ENCODE peak calls at places on chromosomes 2 and 18, in eight cellular contexts. Z is tibial artery, G is psoas muscle, B is keratinocyte, A is breast epithelium, V is OCI-LY7, Q is SK-N-SH, J is osteoblast. R is an unnamed sample.
A peak's percentile ranks its signal among the peaks of the same experiment; 100 is the strongest.

GRCh38 chr2:12318427-12319057 is 398.2 kb upstream of the TRIB2 start:
- DNase-seq in B (peak; percentile 50), V (no peak), J (no peak), G (no peak), A (no peak), Z (no peak), Q (no peak), R (no peak)

GRCh38 chr2:219497495-219498279 is 1.0 kb upstream of the GMPPA start:
- DNase-seq in B (no peak), V (no peak), Q (peak; percentile 94), G (peak; percentile 94), J (peak; percentile 100), A (peak; percentile 80), Z (peak; percentile 98), R (peak; percentile 83)

GRCh38 chr18:13577091-13577697 is 149.2 kb downstream of the FAM210A start:
- DNase-seq in Q (no peak), V (no peak), B (no peak), Z (no peak), A (no peak), J (peak; percentile 90), G (no peak), R (no peak)

GRCh38 chr2:163733301-163733938 is 2.4 kb downstream of the FIGN start:
- DNase-seq in G (no peak), J (peak; percentile 26), Q (peak; percentile 21), Z (peak; percentile 58), V (no peak), A (no peak), B (no peak), R (no peak)

GRCh38 chr2:129717560-129718128 is 261.8 kb upstream of the RAB6C start:
- DNase-seq in V (no peak), G (no peak), J (no peak), A (no peak), B (no peak), Q (no peak), Z (no peak), R (no peak)

GRCh38 chr2:121650554-121650930 is 1.3 kb upstream of the CLASP1 start:
- DNase-seq in V (peak; percentile 63), J (no peak), A (no peak), G (no peak), Z (no peak), Q (peak; percentile 20), B (no peak), R (no peak)

GRCh38 chr2:168730391-168730790 is 72.0 kb upstream of the NOSTRIN start:
- DNase-seq in J (no peak), Z (no peak), G (no peak), A (no peak), V (no peak), B (no peak), Q (no peak), R (no peak)

GRCh38 chr2:238143239-238143951 is 4.9 kb downstream of the KLHL30 start:
- DNase-seq in B (peak; percentile 26), G (peak; percentile 97), V (no peak), A (no peak), Q (no peak), J (peak; percentile 97), Z (peak; percentile 89), R (no peak)

GRCh38 chr2:30238143-30238800 is 6.9 kb downstream of the LBH start:
- DNase-seq in V (no peak), Q (no peak), B (no peak), A (no peak), Z (no peak), G (no peak), J (no peak), R (no peak)

GRCh38 chr2:44450082-44450481 is 88.3 kb downstream of the CAMKMT start:
- DNase-seq in Q (no peak), B (no peak), G (no peak), J (no peak), V (no peak), A (no peak), Z (no peak), R (no peak)

GRCh38 chr2:24409700-24410556 is 49.6 kb upstream of the ITSN2 start:
- DNase-seq in J (peak; percentile 92), Z (no peak), A (no peak), V (peak; percentile 76), Q (peak; percentile 83), G (no peak), B (no peak), R (no peak)

GRCh38 chr18:37574113-37574512 is 8.5 kb upstream of the CELF4 start:
- DNase-seq in B (no peak), G (no peak), A (no peak), Z (no peak), J (no peak), V (no peak), Q (no peak), R (no peak)

GRCh38 chr2:15602393-15602792 is 10.7 kb downstream of the DDX1 start:
- DNase-seq in Z (no peak), B (no peak), G (no peak), J (no peak), V (no peak), A (no peak), Q (no peak), R (no peak)

GRCh38 chr2:231228974-231229373 is 30.5 kb downstream of the ARMC9 start:
- DNase-seq in B (no peak), A (no peak), J (no peak), Q (peak; percentile 48), G (no peak), V (peak; percentile 10), Z (no peak), R (no peak)

GRCh38 chr18:60358516-60358915 is 14.1 kb downstream of the MC4R start:
- DNase-seq in V (no peak), Q (no peak), B (no peak), Z (no peak), A (no peak), G (no peak), J (no peak), R (no peak)

GRCh38 chr2:157751462-157752058 is 122.9 kb upstream of the ACVR1C start:
- DNase-seq in J (no peak), V (peak; percentile 45), Z (no peak), Q (no peak), B (peak; percentile 73), A (peak; percentile 83), G (peak; percentile 69), R (no peak)

GRCh38 chr2:185645529-185645928 is 93.1 kb upstream of the FSIP2 start:
- DNase-seq in G (no peak), A (no peak), V (no peak), Q (no peak), Z (no peak), J (no peak), B (no peak), R (no peak)

GRCh38 chr2:131055169-131056065 is 37.8 kb downstream of the FAM168B start:
- DNase-seq in A (no peak), J (peak; percentile 82), G (no peak), V (no peak), B (no peak), Z (no peak), Q (no peak), R (no peak)
- H3K36me3 ChIP-seq in A (peaks cover 4% of the 10 kb centered on the region), J (peaks cover 57% of the 10 kb centered on the region), G (peaks cover 49% of the 10 kb centered on the region), V (peaks cover 97% of the 10 kb centered on the region), B (peaks cover 39% of the 10 kb centered on the region), Z (peaks cover 72% of the 10 kb centered on the region), Q (peaks cover 60% of the 10 kb centered on the region), R (peaks cover 41% of the 10 kb centered on the region)

DNA sequence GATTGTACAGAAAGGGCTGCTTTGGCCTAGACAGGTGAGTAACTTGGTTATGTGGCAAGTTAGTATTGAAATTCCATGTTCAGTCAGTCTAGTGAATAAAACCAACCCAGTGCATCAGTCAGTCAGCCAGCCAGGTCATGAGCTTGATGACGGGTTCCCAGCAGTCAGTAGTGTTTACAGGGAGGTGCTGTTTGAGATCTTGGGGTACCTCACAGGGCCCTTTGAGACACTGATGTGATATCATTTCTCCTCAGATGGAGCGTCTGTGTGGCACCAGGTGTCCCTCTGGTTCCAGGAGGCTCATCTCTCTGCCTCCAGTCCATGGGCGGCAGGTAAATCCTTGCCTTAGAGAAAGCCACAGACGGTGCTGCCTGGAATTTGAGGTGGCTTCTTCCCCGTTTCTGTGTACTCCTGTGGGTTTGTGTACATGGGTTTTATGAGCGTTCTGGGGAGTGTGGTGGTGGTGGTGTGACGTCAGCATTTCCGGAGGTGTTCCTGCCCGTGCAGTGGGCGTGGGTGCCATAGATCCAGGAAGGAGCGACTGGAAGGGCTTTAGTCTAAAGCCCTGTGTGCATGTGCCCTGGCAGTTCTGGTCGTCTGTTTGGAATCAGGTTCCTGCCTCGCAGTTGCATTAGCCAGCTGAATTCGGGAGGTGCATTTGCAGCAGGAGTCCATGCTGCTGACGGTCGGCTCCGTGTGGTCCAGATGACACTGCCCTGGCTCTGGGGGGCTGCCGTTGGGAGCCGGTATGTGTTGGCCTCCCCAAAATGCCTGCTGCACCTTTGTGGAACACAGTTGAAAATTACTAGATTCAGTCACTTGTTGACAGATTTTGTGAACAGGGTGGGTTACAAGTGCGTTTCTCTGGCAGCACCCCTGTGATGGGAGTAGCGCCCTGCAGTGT is 2.1 kb downstream of the CTDP1 start:
- DNase-seq in G (no peak), J (no peak), A (no peak), B (no peak), Z (peak; percentile 39), Q (no peak), V (no peak), R (no peak)
- H3K27ac ChIP-seq in G (no peak overlapping the region), J (peak overlapping the region; percentile 98), A (no peak overlapping the region), B (peak overlapping the region; percentile 95), Z (no peak overlapping the region), Q (no peak overlapping the region), V (no peak overlapping the region), R (no peak overlapping the region)

DNA sequence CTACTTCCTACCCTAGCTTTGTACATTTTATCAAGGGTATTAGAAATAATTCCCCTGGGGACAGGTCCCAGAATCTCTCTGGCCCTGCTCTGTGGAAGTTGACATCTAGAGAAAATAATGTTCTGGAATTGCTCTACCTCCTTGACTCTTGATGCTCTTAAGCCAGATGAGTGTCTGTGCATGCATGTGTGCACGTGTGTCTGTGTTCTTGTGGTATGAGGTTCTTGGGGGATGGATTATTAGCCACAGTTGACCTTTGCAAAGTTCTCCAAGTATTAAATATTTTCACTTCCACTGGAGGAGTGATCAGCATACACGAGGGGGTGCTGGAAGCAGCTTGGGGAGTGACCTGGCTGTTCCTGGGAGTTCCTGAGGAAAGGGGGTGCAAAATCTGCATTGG is 61.2 kb upstream of the PELI1 start:
- DNase-seq in B (no peak), A (no peak), J (no peak), G (no peak), Z (no peak), Q (no peak), V (no peak), R (no peak)
- TF ChIP-seq CTCF in B (no peak), A (no peak), J (no peak), G (no peak), Z (no peak), Q (no peak), V (no peak), R (no peak)

GRCh38 chr2:132668189-132668833 is 1.7 kb downstream of the LYPD1 start:
- DNase-seq in A (no peak), G (no peak), Q (peak; percentile 77), V (no peak), B (no peak), J (no peak), Z (no peak), R (no peak)

GRCh38 chr2:132665401-132665800 is 4.6 kb downstream of the LYPD1 start:
- DNase-seq in A (no peak), V (no peak), Z (no peak), J (no peak), B (no peak), G (no peak), Q (no peak), R (no peak)

GRCh38 chr2:132667716-132668115 is 2.3 kb downstream of the LYPD1 start:
- DNase-seq in Z (no peak), V (no peak), J (no peak), A (no peak), B (no peak), G (no peak), Q (no peak), R (no peak)

GRCh38 chr2:132662742-132663141 is 7.3 kb downstream of the LYPD1 start:
- DNase-seq in V (no peak), Q (no peak), A (no peak), B (no peak), Z (no peak), G (no peak), J (no peak), R (no peak)

GRCh38 chr2:132664096-132664495 is 5.9 kb downstream of the LYPD1 start:
- DNase-seq in A (no peak), G (no peak), Q (no peak), V (no peak), B (no peak), Z (no peak), J (no peak), R (no peak)
- H3K36me3 ChIP-seq in A (no peaks in the 10 kb centered on the region), G (no peaks in the 10 kb centered on the region), Q (no peaks in the 10 kb centered on the region), V (no peaks in the 10 kb centered on the region), B (no peaks in the 10 kb centered on the region), Z (no peaks in the 10 kb centered on the region), J (no peaks in the 10 kb centered on the region), R (no peaks in the 10 kb centered on the region)